ENCODE peak calls at places on chromosomes 7 and 10, in seven cellular contexts. One of them, this sample, is unnamed.

GRCh38 chr7:43779032-43779812 is 20.7 kb downstream of the BLVRA start:
- DNase-seq in WTC11: no peak
- DNase-seq in KG1: no peak
- DNase-seq in dermis blood vessel endothelial cell: no peak
- DNase-seq in HTR-8/SVneo: no peak
- DNase-seq in NCI-H2029: no peak
- DNase-seq in midbrain: no peak
- DNase-seq in this sample: no peak

GRCh38 chr10:51073461-51074237 is 638 bp upstream of the PRKG1 start:
- DNase-seq in dermis blood vessel endothelial cell: no peak
- DNase-seq in KG1: no peak
- DNase-seq in NCI-H2029: no peak
- DNase-seq in HTR-8/SVneo: no peak
- DNase-seq in midbrain: no peak
- DNase-seq in WTC11: peak; percentile 49
- DNase-seq in this sample: no peak

GRCh38 chr10:87872828-87873227 is 9.4 kb downstream of the PTEN start:
- DNase-seq in NCI-H2029: no peak
- DNase-seq in WTC11: no peak
- DNase-seq in HTR-8/SVneo: no peak
- DNase-seq in midbrain: no peak
- DNase-seq in KG1: no peak
- DNase-seq in dermis blood vessel endothelial cell: no peak
- DNase-seq in this sample: no peak

GRCh38 chr7:139075031-139075652 is 34.4 kb downstream of the ZC3HAV1 start:
- DNase-seq in dermis blood vessel endothelial cell: peak; percentile 91
- DNase-seq in WTC11: peak; percentile 53
- DNase-seq in KG1: peak; percentile 24
- DNase-seq in HTR-8/SVneo: peak; percentile 62
- DNase-seq in midbrain: peak; percentile 69
- DNase-seq in NCI-H2029: peak; percentile 59
- DNase-seq in this sample: peak; percentile 57

GRCh38 chr7:108434030-108434429 is 22.2 kb downstream of the NRCAM start:
- DNase-seq in dermis blood vessel endothelial cell: no peak
- DNase-seq in midbrain: no peak
- DNase-seq in NCI-H2029: no peak
- DNase-seq in WTC11: no peak
- DNase-seq in HTR-8/SVneo: no peak
- DNase-seq in KG1: no peak
- DNase-seq in this sample: no peak

GRCh38 chr7:153472516-153472915 is 579.7 kb upstream of the DPP6 start:
- DNase-seq in NCI-H2029: no peak
- DNase-seq in KG1: no peak
- DNase-seq in WTC11: no peak
- DNase-seq in HTR-8/SVneo: no peak
- DNase-seq in dermis blood vessel endothelial cell: no peak
- DNase-seq in midbrain: no peak
- DNase-seq in this sample: no peak

GRCh38 chr7:92058040-92058439 is 76.2 kb downstream of the CYP51A1 start:
- DNase-seq in HTR-8/SVneo: no peak
- DNase-seq in WTC11: no peak
- DNase-seq in dermis blood vessel endothelial cell: no peak
- DNase-seq in KG1: no peak
- DNase-seq in midbrain: no peak
- DNase-seq in NCI-H2029: no peak
- DNase-seq in this sample: no peak

GRCh38 chr7:24926623-24927539 is 53.1 kb downstream of the OSBPL3 start:
- DNase-seq in midbrain: no peak
- DNase-seq in WTC11: no peak
- DNase-seq in dermis blood vessel endothelial cell: no peak
- DNase-seq in NCI-H2029: no peak
- DNase-seq in HTR-8/SVneo: no peak
- DNase-seq in KG1: no peak
- DNase-seq in this sample: no peak

GRCh38 chr10:89032141-89032814 is 41.7 kb downstream of the FAS start:
- DNase-seq in WTC11: no peak
- DNase-seq in HTR-8/SVneo: no peak
- DNase-seq in KG1: no peak
- DNase-seq in midbrain: no peak
- DNase-seq in dermis blood vessel endothelial cell: peak; percentile 74
- DNase-seq in NCI-H2029: no peak
- DNase-seq in this sample: no peak

GRCh38 chr10:77441541-77442175 is 195.9 kb downstream of the KCNMA1 start:
- DNase-seq in HTR-8/SVneo: no peak
- DNase-seq in NCI-H2029: no peak
- DNase-seq in WTC11: peak; percentile 12
- DNase-seq in KG1: no peak
- DNase-seq in dermis blood vessel endothelial cell: no peak
- DNase-seq in midbrain: no peak
- DNase-seq in this sample: no peak

GRCh38 chr7:156947120-156947843 is 2.2 kb upstream of the NOM1 start:
- DNase-seq in midbrain: peak; percentile 25
- DNase-seq in KG1: no peak
- DNase-seq in NCI-H2029: no peak
- DNase-seq in dermis blood vessel endothelial cell: peak; percentile 30
- DNase-seq in WTC11: no peak
- DNase-seq in HTR-8/SVneo: no peak
- DNase-seq in this sample: no peak

GRCh38 chr10:58660577-58661255 is 148.0 kb downstream of the BICC1 start:
- DNase-seq in WTC11: no peak
- DNase-seq in midbrain: no peak
- DNase-seq in KG1: no peak
- DNase-seq in NCI-H2029: no peak
- DNase-seq in HTR-8/SVneo: no peak
- DNase-seq in dermis blood vessel endothelial cell: no peak
- DNase-seq in this sample: no peak

GRCh38 chr7:128113839-128114238 is 82.6 kb upstream of the LRRC4 start:
- DNase-seq in HTR-8/SVneo: no peak
- DNase-seq in midbrain: no peak
- DNase-seq in NCI-H2029: no peak
- DNase-seq in dermis blood vessel endothelial cell: no peak
- DNase-seq in WTC11: no peak
- DNase-seq in KG1: no peak
- DNase-seq in this sample: no peak

GRCh38 chr10:132591166-132591971 is 53.8 kb downstream of the INPP5A start:
- DNase-seq in dermis blood vessel endothelial cell: peak; percentile 56
- DNase-seq in NCI-H2029: no peak
- DNase-seq in midbrain: no peak
- DNase-seq in WTC11: peak; percentile 64
- DNase-seq in HTR-8/SVneo: no peak
- DNase-seq in KG1: no peak
- DNase-seq in this sample: no peak

GRCh38 chr7:135709508-135709907 is 18.5 kb downstream of the SLC13A4 start:
- DNase-seq in WTC11: no peak
- DNase-seq in HTR-8/SVneo: no peak
- DNase-seq in midbrain: no peak
- DNase-seq in KG1: no peak
- DNase-seq in dermis blood vessel endothelial cell: no peak
- DNase-seq in NCI-H2029: no peak
- DNase-seq in this sample: no peak

GRCh38 chr10:119199231-119199992 is 8.0 kb upstream of the GRK5 start:
- DNase-seq in NCI-H2029: no peak
- DNase-seq in KG1: no peak
- DNase-seq in dermis blood vessel endothelial cell: peak; percentile 91
- DNase-seq in HTR-8/SVneo: peak; percentile 57
- DNase-seq in midbrain: peak; percentile 76
- DNase-seq in WTC11: peak; percentile 62
- DNase-seq in this sample: no peak

GRCh38 chr10:30051220-30051619 is 8.2 kb downstream of the JCAD start:
- DNase-seq in midbrain: no peak
- DNase-seq in NCI-H2029: no peak
- DNase-seq in dermis blood vessel endothelial cell: no peak
- DNase-seq in HTR-8/SVneo: no peak
- DNase-seq in KG1: no peak
- DNase-seq in WTC11: no peak
- DNase-seq in this sample: no peak

GRCh38 chr7:41449694-41450093 is 253.2 kb downstream of the INHBA start:
- DNase-seq in HTR-8/SVneo: no peak
- DNase-seq in dermis blood vessel endothelial cell: no peak
- DNase-seq in KG1: no peak
- DNase-seq in WTC11: no peak
- DNase-seq in NCI-H2029: no peak
- DNase-seq in midbrain: no peak
- DNase-seq in this sample: no peak

GRCh38 chr10:29853913-29854312 is 205.5 kb downstream of the JCAD start:
- DNase-seq in KG1: no peak
- DNase-seq in dermis blood vessel endothelial cell: no peak
- DNase-seq in midbrain: no peak
- DNase-seq in HTR-8/SVneo: no peak
- DNase-seq in NCI-H2029: no peak
- DNase-seq in WTC11: no peak
- DNase-seq in this sample: no peak

GRCh38 chr7:132191418-132191817 is 384.9 kb downstream of the PLXNA4 start:
- DNase-seq in NCI-H2029: no peak
- DNase-seq in WTC11: no peak
- DNase-seq in KG1: no peak
- DNase-seq in midbrain: no peak
- DNase-seq in HTR-8/SVneo: no peak
- DNase-seq in dermis blood vessel endothelial cell: peak; percentile 73
- DNase-seq in this sample: no peak

GRCh38 chr7:80829527-80829926 is 89.3 kb downstream of the SEMA3C start:
- DNase-seq in dermis blood vessel endothelial cell: no peak
- DNase-seq in midbrain: no peak
- DNase-seq in WTC11: no peak
- DNase-seq in KG1: no peak
- DNase-seq in HTR-8/SVneo: no peak
- DNase-seq in NCI-H2029: no peak
- DNase-seq in this sample: no peak

GRCh38 chr10:124606822-124607221 is 137.4 kb downstream of the FAM53B start:
- DNase-seq in dermis blood vessel endothelial cell: no peak
- DNase-seq in NCI-H2029: no peak
- DNase-seq in KG1: no peak
- DNase-seq in midbrain: no peak
- DNase-seq in HTR-8/SVneo: no peak
- DNase-seq in WTC11: no peak
- DNase-seq in this sample: no peak

GRCh38 chr10:107423903-107424302 is 259.4 kb upstream of the SORCS1 start:
- DNase-seq in HTR-8/SVneo: no peak
- DNase-seq in WTC11: no peak
- DNase-seq in KG1: no peak
- DNase-seq in NCI-H2029: no peak
- DNase-seq in dermis blood vessel endothelial cell: no peak
- DNase-seq in midbrain: no peak
- DNase-seq in this sample: no peak

GRCh38 chr10:8543361-8544056 is 489.0 kb downstream of the GATA3 start:
- DNase-seq in KG1: no peak
- DNase-seq in WTC11: no peak
- DNase-seq in dermis blood vessel endothelial cell: no peak
- DNase-seq in NCI-H2029: no peak
- DNase-seq in midbrain: no peak
- DNase-seq in HTR-8/SVneo: no peak
- DNase-seq in this sample: no peak

GRCh38 chr10:3647074-3647473 is 137.9 kb downstream of the KLF6 start:
- DNase-seq in midbrain: no peak
- DNase-seq in dermis blood vessel endothelial cell: no peak
- DNase-seq in NCI-H2029: no peak
- DNase-seq in WTC11: no peak
- DNase-seq in KG1: no peak
- DNase-seq in HTR-8/SVneo: no peak
- DNase-seq in this sample: no peak

GRCh38 chr7:129494041-129494440 is 8.3 kb upstream of the SMKR1 start:
- DNase-seq in midbrain: no peak
- DNase-seq in NCI-H2029: no peak
- DNase-seq in WTC11: no peak
- DNase-seq in dermis blood vessel endothelial cell: peak; percentile 15
- DNase-seq in HTR-8/SVneo: no peak
- DNase-seq in KG1: no peak
- DNase-seq in this sample: no peak

GRCh38 chr10:124667425-124668130 is 76.6 kb downstream of the FAM53B start:
- DNase-seq in NCI-H2029: no peak
- DNase-seq in WTC11: no peak
- DNase-seq in KG1: no peak
- DNase-seq in dermis blood vessel endothelial cell: no peak
- DNase-seq in midbrain: no peak
- DNase-seq in HTR-8/SVneo: no peak
- DNase-seq in this sample: no peak

GRCh38 chr10:78343266-78343665 is 309.6 kb downstream of the RPS24 start:
- DNase-seq in WTC11: no peak
- DNase-seq in HTR-8/SVneo: no peak
- DNase-seq in NCI-H2029: no peak
- DNase-seq in KG1: no peak
- DNase-seq in dermis blood vessel endothelial cell: no peak
- DNase-seq in midbrain: no peak
- DNase-seq in this sample: no peak

GRCh38 chr10:131910663-131911314 is 10.0 kb downstream of the PPP2R2D start:
- DNase-seq in KG1: no peak
- DNase-seq in midbrain: no peak
- DNase-seq in NCI-H2029: no peak
- DNase-seq in dermis blood vessel endothelial cell: no peak
- DNase-seq in WTC11: no peak
- DNase-seq in HTR-8/SVneo: no peak
- DNase-seq in this sample: no peak

GRCh38 chr7:75916685-75917634 is 2.0 kb downstream of the POR start:
- DNase-seq in NCI-H2029: no peak
- DNase-seq in dermis blood vessel endothelial cell: no peak
- DNase-seq in KG1: no peak
- DNase-seq in WTC11: no peak
- DNase-seq in HTR-8/SVneo: no peak
- DNase-seq in midbrain: no peak
- DNase-seq in this sample: no peak